ENCODE peak calls at places on chromosomes 6 and 20, in six cellular contexts. A is CD8-positive, alpha-beta T cell; I is upper lobe of right lung; C is testis; J is heart right ventricle; U is HCT116. M is an unnamed sample.

GRCh38 chr6:161198781-161199505 is 74.9 kb downstream of the AGPAT4 start:
- DNase-seq in A (no peak), I (no peak), C (no peak), J (no peak), U (no peak), M (no peak)

GRCh38 chr20:41533537-41534136 is 84.5 kb downstream of the CHD6 start:
- DNase-seq in A (no peak), I (no peak), C (no peak), J (no peak), U (no peak), M (no peak)

GRCh38 chr20:54648421-54649142 is 173.2 kb downstream of the DOK5 start:
- DNase-seq in A (no peak), I (no peak), C (no peak), J (no peak), U (no peak), M (no peak)

GRCh38 chr6:78365473-78365872 is 501.9 kb upstream of the IRAK1BP1 start:
- DNase-seq in A (no peak), I (no peak), C (no peak), J (no peak), U (no peak), M (no peak)

GRCh38 chr6:84762220-84762940 is 2.0 kb downstream of the TBX18 start:
- DNase-seq in A (no peak), I (no peak), C (no peak), J (no peak), U (no peak), M (peak; percentile 66)

GRCh38 chr6:45706319-45706718 is 309.3 kb downstream of the CLIC5 start:
- DNase-seq in A (no peak), I (no peak), C (no peak), J (no peak), U (no peak), M (no peak)

GRCh38 chr6:43738877-43739641 is 31.0 kb upstream of the VEGFA start:
- DNase-seq in A (no peak), I (peak; percentile 23), C (no peak), J (no peak), U (no peak), M (peak; percentile 17)

GRCh38 chr6:151842816-151843215 is 35.3 kb downstream of the ESR1 start:
- DNase-seq in A (no peak), I (no peak), C (no peak), J (no peak), U (no peak), M (no peak)

GRCh38 chr20:35329435-35330139 is 37.4 kb upstream of the FAM83C start:
- DNase-seq in A (no peak), I (no peak), C (no peak), J (no peak), U (no peak), M (peak; percentile 57)

GRCh38 chr6:152978058-152978457 is 4.8 kb downstream of the FBXO5 start:
- DNase-seq in A (no peak), I (no peak), C (no peak), J (no peak), U (no peak), M (no peak)

GRCh38 chr20:34389206-34389953 is 26.3 kb downstream of the ITCH start:
- DNase-seq in A (no peak), I (no peak), C (no peak), J (no peak), U (no peak), M (no peak)

GRCh38 chr6:3026811-3027626 is 27.3 kb downstream of the NQO2 start:
- DNase-seq in A (peak; percentile 13), I (no peak), C (no peak), J (peak; percentile 16), U (no peak), M (no peak)

GRCh38 chr20:33148040-33148439 is 19.9 kb upstream of the BPIFA2 start:
- DNase-seq in A (no peak), I (no peak), C (no peak), J (no peak), U (no peak), M (no peak)

GRCh38 chr6:3696525-3696924 is 55.0 kb downstream of the PXDC1 start:
- DNase-seq in A (no peak), I (no peak), C (no peak), J (no peak), U (no peak), M (no peak)

GRCh38 chr6:13267142-13267621 is 61.2 kb downstream of the TBC1D7 start:
- DNase-seq in A (no peak), I (no peak), C (no peak), J (no peak), U (no peak), M (no peak)

DNA sequence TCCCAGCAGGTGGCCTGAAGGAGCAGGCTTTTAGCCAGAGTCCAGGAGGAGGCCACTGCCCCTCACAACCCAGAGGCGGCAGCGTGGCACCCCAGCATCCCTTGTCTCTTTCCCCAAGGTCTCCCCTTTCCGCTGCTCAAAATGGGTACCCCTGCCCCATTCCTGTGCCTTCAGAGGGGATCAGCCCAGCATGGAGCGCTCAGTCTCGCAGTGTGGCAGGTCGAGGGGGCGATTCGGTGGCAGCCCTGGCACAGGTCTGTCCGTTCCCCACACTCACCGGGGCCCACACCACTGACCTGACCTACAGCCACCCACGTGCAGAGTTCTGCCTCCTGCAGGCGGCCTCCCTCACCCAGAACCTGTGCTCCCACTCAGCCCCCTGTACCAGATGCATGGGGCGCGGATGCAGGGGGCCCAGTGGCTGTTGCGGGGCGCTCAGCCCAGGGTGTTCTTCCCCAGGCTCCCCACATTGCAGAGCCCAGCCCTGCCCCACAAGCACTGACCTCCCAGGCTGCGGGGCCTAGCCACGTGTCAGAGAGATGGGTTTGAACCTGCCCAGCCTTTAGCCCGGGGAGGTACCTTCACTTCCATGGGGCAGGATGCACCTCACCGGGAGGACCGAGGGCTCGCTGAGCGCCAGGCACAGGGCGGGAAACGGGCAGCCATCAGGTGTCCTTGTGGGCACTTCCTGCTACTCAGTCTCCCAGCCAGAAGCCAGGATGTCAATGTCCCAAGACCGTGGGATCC is 41.8 kb downstream of the DSTN start:
- DNase-seq in A (no peak), I (peak; percentile 72), C (no peak), J (no peak), U (peak; percentile 6), M (peak; percentile 64)
- H3K27ac ChIP-seq in A (peak overlapping the region; percentile 43), I (peak overlapping the region; percentile 74), C (no peak overlapping the region), J (peak overlapping the region; percentile 42), U (peak overlapping the region; percentile 40), M (no peak overlapping the region)

GRCh38 chr6:156256161-156256560 is 521.0 kb upstream of the ARID1B start:
- DNase-seq in A (no peak), I (no peak), C (no peak), J (no peak), U (no peak), M (no peak)

GRCh38 chr6:156258981-156259380 is 518.2 kb upstream of the ARID1B start:
- DNase-seq in A (no peak), I (no peak), C (no peak), J (no peak), U (no peak), M (no peak)

GRCh38 chr6:156260792-156261191 is 516.4 kb upstream of the ARID1B start:
- DNase-seq in A (no peak), I (no peak), C (no peak), J (no peak), U (no peak), M (no peak)

DNA sequence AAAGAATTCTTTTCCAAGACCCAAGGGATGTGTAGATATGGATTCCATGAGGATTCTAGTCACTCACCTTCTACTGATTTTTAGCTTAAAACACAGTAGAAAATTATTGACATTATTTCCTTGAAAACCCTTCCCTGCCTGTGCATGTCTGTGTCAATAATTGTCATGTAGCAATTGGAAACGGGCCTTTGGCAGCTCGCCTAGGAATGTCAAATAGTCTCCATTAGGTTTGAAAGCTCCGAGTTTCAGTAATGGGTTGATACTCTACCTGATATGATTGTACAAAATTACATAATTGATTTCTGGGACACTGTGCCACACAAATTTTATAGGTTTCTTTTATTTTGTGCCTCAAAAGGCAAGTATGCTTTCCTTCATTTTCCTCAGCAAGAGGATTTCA is 515.2 kb upstream of the ARID1B start:
- DNase-seq in A (no peak), I (no peak), C (peak; percentile 33), J (no peak), U (no peak), M (no peak)
- H3K9me3 ChIP-seq in A (no peaks in the 10 kb centered on the region), I (no peaks in the 10 kb centered on the region), C (no peaks in the 10 kb centered on the region), J (peaks cover 4% of the 10 kb centered on the region), U (no peaks in the 10 kb centered on the region), M (peaks cover 1% of the 10 kb centered on the region)

GRCh38 chr6:117781550-117781949 is 106.3 kb downstream of the NUS1 start:
- DNase-seq in A (no peak), I (no peak), C (no peak), J (no peak), U (no peak), M (no peak)
- H3K36me3 ChIP-seq in A (no peaks in the 10 kb centered on the region), I (no peaks in the 10 kb centered on the region), C (no peaks in the 10 kb centered on the region), J (no peaks in the 10 kb centered on the region), U (no peaks in the 10 kb centered on the region), M (no peaks in the 10 kb centered on the region)

DNA sequence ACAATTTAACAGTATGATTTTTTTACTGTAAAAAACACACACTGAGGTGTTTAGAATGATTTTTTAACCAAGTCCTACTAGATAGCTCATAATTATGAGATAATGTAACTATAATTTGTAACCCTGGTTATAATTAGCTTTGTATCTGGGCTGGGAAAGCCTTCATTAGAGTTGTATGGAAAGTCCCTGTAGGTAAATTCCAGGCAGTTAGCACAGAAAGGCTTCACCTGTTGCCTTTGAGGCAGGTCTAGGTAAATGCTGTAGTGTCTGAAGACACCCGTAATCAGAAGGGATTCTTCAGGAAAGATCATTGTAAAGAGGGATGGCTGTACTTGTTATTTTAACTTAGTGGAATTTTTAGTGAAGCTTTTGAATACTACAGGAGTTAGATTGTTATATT is 1.9 kb downstream of the TMEM200A start:
- DNase-seq in A (no peak), I (no peak), C (no peak), J (no peak), U (no peak), M (no peak)
- H3K27ac ChIP-seq in A (no peak overlapping the region), I (no peak overlapping the region), C (no peak overlapping the region), J (no peak overlapping the region), U (no peak overlapping the region), M (no peak overlapping the region)

DNA sequence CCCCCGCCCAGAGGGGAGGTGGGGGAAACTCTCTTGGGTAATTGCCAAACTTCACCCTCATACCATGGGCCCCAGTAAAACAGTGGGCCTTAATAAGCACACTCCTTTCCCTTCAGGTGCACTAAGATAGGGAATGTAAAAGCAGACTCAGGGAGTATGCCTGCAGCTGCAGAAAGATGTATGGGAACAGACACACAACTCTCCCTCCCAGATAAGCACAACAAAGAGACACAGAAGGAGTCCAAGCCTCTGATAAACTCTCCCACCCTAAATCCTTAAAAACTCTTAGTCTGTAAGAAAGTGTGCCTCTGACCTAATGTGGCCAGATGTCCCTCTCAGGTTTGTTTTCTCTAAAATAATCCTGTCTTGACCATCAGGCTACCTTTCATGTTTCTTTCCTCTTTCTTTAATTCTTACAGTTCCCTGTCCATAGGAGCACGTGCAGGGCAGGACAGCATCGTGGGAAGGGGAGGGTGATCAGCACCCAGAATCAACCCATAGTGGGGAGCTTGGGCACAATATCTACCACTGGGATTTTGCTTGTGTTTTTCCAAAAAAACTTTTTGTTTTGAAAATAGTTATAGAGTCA is 11.3 kb upstream of the CTCFL start:
- DNase-seq in A (no peak), I (no peak), C (no peak), J (no peak), U (no peak), M (no peak)
- H3K9me3 ChIP-seq in A (no peaks in the 10 kb centered on the region), I (no peaks in the 10 kb centered on the region), C (no peaks in the 10 kb centered on the region), J (peaks cover 33% of the 10 kb centered on the region), U (no peaks in the 10 kb centered on the region), M (peaks cover 18% of the 10 kb centered on the region)